ENCODE peak calls at places on chromosomes 16 and 17, in seven cellular contexts. V is hepatocyte; S is body of pancreas; M is right lobe of liver; D is aorta; E is CD8-positive, alpha-beta T cell; B is IMR-90. Z is an unnamed sample. For H3K27me3, the result is how much of the 10 kb centered on the place peaks cover.

GRCh38 chr17:49384962-49385361 is 22.9 kb upstream of the ZNF652 start:
- DNase-seq in V (no peak), S (no peak), M (no peak), D (no peak), E (no peak), B (no peak), Z (no peak)

GRCh38 chr16:74092336-74092735 is 204.3 kb upstream of the PSMD7 start:
- DNase-seq in V (no peak), S (no peak), M (no peak), D (no peak), E (no peak), B (no peak), Z (no peak)

GRCh38 chr16:15604460-15605390 is 38.2 kb downstream of the MARF1 start:
- DNase-seq in V (no peak), S (no peak), M (peak), D (no peak), E (no peak), B (no peak), Z (no peak)

GRCh38 chr17:71628306-71628705 is 492.5 kb upstream of the SOX9 start:
- DNase-seq in V (no peak), S (no peak), M (no peak), D (no peak), E (no peak), B (no peak), Z (no peak)

GRCh38 chr16:89983550-89983949 is 35.0 kb downstream of the DEF8 start:
- DNase-seq in V (no peak), S (no peak), M (no peak), D (no peak), E (no peak), B (no peak), Z (peak)

GRCh38 chr17:40122944-40123810 is 1.4 kb downstream of the MSL1 start:
- DNase-seq in V (peak), S (peak), M (no peak), D (peak), E (no peak), B (peak), Z (peak)

GRCh38 chr17:42403150-42403549 is 14.9 kb upstream of the STAT3 start:
- DNase-seq in V (peak), S (no peak), M (no peak), D (peak), E (no peak), B (no peak), Z (no peak)

GRCh38 chr17:59165933-59166342 is 10.4 kb downstream of the PRR11 start:
- DNase-seq in V (peak), S (no peak), M (no peak), D (no peak), E (no peak), B (peak), Z (no peak)

GRCh38 chr17:64423881-64424280 is 25.0 kb upstream of the MILR1 start:
- DNase-seq in V (no peak), S (no peak), M (no peak), D (no peak), E (no peak), B (no peak), Z (no peak)

GRCh38 chr17:32803544-32803943 is 73.4 kb downstream of the MYO1D start:
- DNase-seq in V (no peak), S (no peak), M (no peak), D (no peak), E (no peak), B (no peak), Z (no peak)

GRCh38 chr16:77359065-77359502 is 75.8 kb downstream of the ADAMTS18 start:
- DNase-seq in V (peak), S (no peak), M (no peak), D (no peak), E (no peak), B (peak), Z (no peak)

GRCh38 chr17:74821655-74822328 is 37.9 kb downstream of the GRIN2C start:
- DNase-seq in V (no peak), S (no peak), M (no peak), D (no peak), E (no peak), B (no peak), Z (no peak)

GRCh38 chr17:72967963-72968585 is 124.4 kb downstream of the SLC39A11 start:
- DNase-seq in V (no peak), S (no peak), M (no peak), D (no peak), E (no peak), B (peak), Z (no peak)

GRCh38 chr17:39573447-39574298 is 34.0 kb downstream of the NEUROD2 start:
- DNase-seq in V (peak), S (peak), M (peak), D (peak), E (no peak), B (peak), Z (peak)

GRCh38 chr16:15523092-15523541 is 88.7 kb downstream of the BMERB1 start:
- DNase-seq in V (no peak), S (no peak), M (peak), D (peak), E (no peak), B (no peak), Z (peak)

GRCh38 chr17:75518201-75518600 is 1.9 kb downstream of the TSEN54 start:
- DNase-seq in V (no peak), S (no peak), M (no peak), D (no peak), E (peak), B (no peak), Z (no peak)

GRCh38 chr17:19327039-19327776 is 35.3 kb downstream of the B9D1 start:
- DNase-seq in V (no peak), S (no peak), M (no peak), D (no peak), E (no peak), B (peak), Z (no peak)

GRCh38 chr17:35117984-35118383 is 1.7 kb downstream of the RAD51D start:
- DNase-seq in V (no peak), S (no peak), M (no peak), D (no peak), E (no peak), B (peak), Z (no peak)

GRCh38 chr16:582614-583331 is 7.1 kb upstream of the RAB40C start:
- DNase-seq in V (no peak), S (peak), M (peak), D (no peak), E (no peak), B (no peak), Z (no peak)

GRCh38 chr17:80947200-80947940 is 44.3 kb upstream of the CHMP6 start:
- DNase-seq in V (no peak), S (no peak), M (peak), D (peak), E (no peak), B (no peak), Z (peak)

GRCh38 chr16:71572497-71573116 is 4.3 kb downstream of the TAT start:
- DNase-seq in V (peak), S (no peak), M (no peak), D (no peak), E (no peak), B (no peak), Z (no peak)

DNA sequence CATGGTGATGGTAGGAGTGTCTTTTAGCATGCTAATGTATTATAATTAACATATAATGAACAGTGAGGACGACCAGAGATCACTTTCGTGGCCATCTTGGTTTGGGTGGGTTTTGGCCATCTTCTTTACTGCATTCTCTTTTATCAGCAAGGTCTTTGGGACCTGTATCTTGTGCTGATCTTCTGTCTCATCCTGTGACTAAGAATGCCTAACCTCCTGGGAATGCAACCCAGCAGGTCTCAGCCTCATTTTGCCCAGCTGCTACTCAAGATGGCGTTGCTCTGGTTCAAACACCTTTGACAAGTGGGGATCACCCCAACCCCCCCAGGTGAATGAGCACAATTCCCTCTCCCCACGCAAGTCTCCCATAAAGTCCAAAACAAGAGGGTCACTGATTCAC is 49.3 kb upstream of the ETV4 start:
- DNase-seq in V (no peak), S (no peak), M (no peak), D (no peak), E (no peak), B (no peak), Z (no peak)
- H3K27ac ChIP-seq in V (no peak), S (no peak), M (no peak), D (no peak), E (no peak), B (no peak), Z (no peak)

GRCh38 chr16:51152691-51153261 is 1.7 kb upstream of the SALL1 start:
- DNase-seq in V (no peak), S (no peak), M (no peak), D (no peak), E (no peak), B (peak), Z (no peak)

GRCh38 chr16:51154271-51155171 is 3.5 kb upstream of the SALL1 start:
- DNase-seq in V (peak), S (no peak), M (no peak), D (no peak), E (no peak), B (no peak), Z (no peak)

GRCh38 chr16:51151951-51152663 is 1.0 kb upstream of the SALL1 start:
- DNase-seq in V (peak), S (peak), M (peak), D (no peak), E (no peak), B (peak), Z (no peak)

GRCh38 chr16:51155199-51155607 is 4.1 kb upstream of the SALL1 start:
- DNase-seq in V (no peak), S (no peak), M (peak), D (no peak), E (no peak), B (no peak), Z (no peak)

GRCh38 chr16:51153275-51153991 is 2.4 kb upstream of the SALL1 start:
- DNase-seq in V (no peak), S (no peak), M (no peak), D (no peak), E (no peak), B (no peak), Z (no peak)
- H3K4me3 ChIP-seq in V (peak), S (no peak), M (peak), D (no peak), E (no peak), B (peak), Z (no peak)

DNA sequence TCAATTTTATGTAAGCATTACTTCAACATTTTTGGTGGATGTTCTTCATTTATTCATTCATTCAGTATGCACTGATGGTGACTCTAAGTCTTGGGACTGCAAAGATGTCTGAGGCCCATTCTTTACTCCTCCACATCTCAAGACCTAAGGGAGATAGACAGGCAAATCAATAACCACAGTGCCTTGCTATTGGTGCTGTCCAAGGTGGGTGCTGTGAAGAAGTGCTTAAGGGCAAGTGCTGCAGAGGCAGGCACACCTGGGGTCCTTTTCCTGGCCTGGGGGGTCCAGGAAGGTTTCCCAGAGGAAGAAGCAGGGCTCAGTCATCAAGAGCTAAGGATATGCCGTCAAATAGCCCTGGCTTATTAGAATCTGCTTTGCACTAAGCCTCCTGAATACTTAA is 77.6 kb downstream of the CDH13 start:
- DNase-seq in V (no peak), S (no peak), M (no peak), D (no peak), E (no peak), B (peak), Z (no peak)
- H3K27me3 ChIP-seq in V (under half), S (under half), M (under half), D (under half), E (under half), B (under half), Z (under half)

GRCh38 chr16:84714028-84714427 is 14.2 kb downstream of the USP10 start:
- DNase-seq in V (no peak), S (no peak), M (no peak), D (no peak), E (no peak), B (no peak), Z (no peak)
- H3K27ac ChIP-seq in V (no peak), S (no peak), M (no peak), D (no peak), E (no peak), B (no peak), Z (no peak)

DNA sequence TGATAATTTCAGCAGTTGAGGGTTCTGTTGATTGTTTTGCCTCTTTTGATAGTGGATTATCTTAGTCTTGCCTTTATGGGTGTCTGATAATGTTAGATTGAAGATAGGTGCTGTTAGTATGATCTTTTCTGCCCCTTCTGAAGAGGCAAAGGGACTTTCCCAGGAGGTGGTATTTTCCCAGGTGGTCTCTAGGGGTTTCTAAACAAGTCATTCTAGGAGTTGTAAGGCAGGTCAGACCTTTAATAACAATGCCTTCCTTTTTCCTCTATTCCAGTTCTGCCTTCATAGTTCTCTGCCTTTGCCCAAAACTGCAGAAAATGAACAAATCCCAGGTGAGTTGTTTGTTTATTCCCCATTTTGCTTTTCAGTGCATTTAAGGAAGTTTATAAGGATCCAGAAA is 4.3 kb downstream of the ZFP1 start:
- DNase-seq in V (no peak), S (no peak), M (no peak), D (no peak), E (no peak), B (no peak), Z (no peak)
- H3K4me3 ChIP-seq in V (no peak), S (no peak), M (no peak), D (no peak), E (no peak), B (no peak), Z (no peak)